ENCODE peak calls at places on chromosomes 6 and 20, in four cellular contexts. One of them, this sample, is unnamed.

GRCh38 chr6:26232950-26233607 is 131.9 kb upstream of the BTN3A2 start:
- DNase-seq in HepG2: no peak
- DNase-seq in WTC11: no peak
- DNase-seq in K562: no peak
- DNase-seq in this sample: peak

GRCh38 chr20:53291548-53291947 is 302.1 kb downstream of the ZNF217 start:
- DNase-seq in K562: peak
- DNase-seq in HepG2: peak
- DNase-seq in WTC11: peak
- DNase-seq in this sample: no peak

GRCh38 chr6:27078734-27079357 is 168.7 kb upstream of the PRSS16 start:
- DNase-seq in K562: peak
- DNase-seq in HepG2: peak
- DNase-seq in WTC11: peak
- DNase-seq in this sample: peak

GRCh38 chr20:19692100-19692499 is 66.0 kb upstream of the RIN2 start:
- DNase-seq in HepG2: no peak
- DNase-seq in K562: no peak
- DNase-seq in WTC11: no peak
- DNase-seq in this sample: no peak

GRCh38 chr20:25848222-25848621 is 151.6 kb upstream of the ZNF337 start:
- DNase-seq in K562: no peak
- DNase-seq in HepG2: no peak
- DNase-seq in WTC11: no peak
- DNase-seq in this sample: no peak

GRCh38 chr6:45206793-45207492 is 121.2 kb upstream of the RUNX2 start:
- DNase-seq in HepG2: peak
- DNase-seq in K562: no peak
- DNase-seq in WTC11: no peak
- DNase-seq in this sample: no peak

GRCh38 chr20:44083220-44083933 is 103.6 kb downstream of the JPH2 start:
- DNase-seq in WTC11: no peak
- DNase-seq in K562: no peak
- DNase-seq in HepG2: no peak
- DNase-seq in this sample: no peak

GRCh38 chr6:11423072-11423471 is 114.5 kb upstream of the TMEM170B start:
- DNase-seq in K562: no peak
- DNase-seq in WTC11: no peak
- DNase-seq in HepG2: no peak
- DNase-seq in this sample: no peak

GRCh38 chr6:99589290-99589672 is 17.4 kb upstream of the PRDM13 start:
- DNase-seq in K562: no peak
- DNase-seq in HepG2: no peak
- DNase-seq in WTC11: peak
- DNase-seq in this sample: no peak

GRCh38 chr6:27019651-27020552 is 227.6 kb upstream of the PRSS16 start:
- DNase-seq in WTC11: peak
- DNase-seq in HepG2: no peak
- DNase-seq in K562: peak
- DNase-seq in this sample: peak

GRCh38 chr6:24394061-24394460 is 8.7 kb upstream of the MRS2 start:
- DNase-seq in HepG2: no peak
- DNase-seq in WTC11: no peak
- DNase-seq in K562: no peak
- DNase-seq in this sample: no peak

GRCh38 chr6:50853924-50854323 is 35.3 kb downstream of the TFAP2B start:
- DNase-seq in K562: no peak
- DNase-seq in HepG2: no peak
- DNase-seq in WTC11: no peak
- DNase-seq in this sample: no peak

GRCh38 chr20:23237166-23237565 is 113.4 kb upstream of the NXT1 start:
- DNase-seq in HepG2: no peak
- DNase-seq in K562: no peak
- DNase-seq in WTC11: no peak
- DNase-seq in this sample: no peak

GRCh38 chr6:37646097-37646864 is 51.4 kb downstream of the MDGA1 start:
- DNase-seq in WTC11: no peak
- DNase-seq in HepG2: no peak
- DNase-seq in K562: no peak
- DNase-seq in this sample: no peak

GRCh38 chr6:34233867-34234266 is 2.8 kb upstream of the HMGA1 start:
- DNase-seq in K562: peak
- DNase-seq in WTC11: no peak
- DNase-seq in HepG2: no peak
- DNase-seq in this sample: no peak

GRCh38 chr6:158752613-158753012 is 66.6 kb downstream of the EZR start:
- DNase-seq in K562: no peak
- DNase-seq in HepG2: no peak
- DNase-seq in WTC11: no peak
- DNase-seq in this sample: no peak

GRCh38 chr6:10478187-10479040 is 42.7 kb upstream of the GCNT2 start:
- DNase-seq in WTC11: no peak
- DNase-seq in K562: peak
- DNase-seq in HepG2: peak
- DNase-seq in this sample: no peak

GRCh38 chr20:59788811-59789210 is 144.6 kb downstream of the SYCP2 start:
- DNase-seq in WTC11: no peak
- DNase-seq in HepG2: no peak
- DNase-seq in K562: no peak
- DNase-seq in this sample: no peak

GRCh38 chr6:38034269-38034914 is 214.9 kb downstream of the ZFAND3 start:
- DNase-seq in HepG2: peak
- DNase-seq in WTC11: no peak
- DNase-seq in K562: no peak
- DNase-seq in this sample: no peak

GRCh38 chr6:14767176-14767575 is 478.7 kb upstream of the JARID2 start:
- DNase-seq in HepG2: no peak
- DNase-seq in WTC11: no peak
- DNase-seq in K562: no peak
- DNase-seq in this sample: no peak

GRCh38 chr6:55445648-55446204 is 118.5 kb downstream of the GFRAL start:
- DNase-seq in K562: no peak
- DNase-seq in WTC11: no peak
- DNase-seq in HepG2: peak
- DNase-seq in this sample: peak

GRCh38 chr6:124753562-124753961 is 208.7 kb upstream of the RNF217 start:
- DNase-seq in HepG2: no peak
- DNase-seq in K562: no peak
- DNase-seq in WTC11: no peak
- DNase-seq in this sample: no peak

GRCh38 chr6:84588697-84589080 is 175.7 kb downstream of the TBX18 start:
- DNase-seq in HepG2: no peak
- DNase-seq in WTC11: no peak
- DNase-seq in K562: no peak
- DNase-seq in this sample: no peak

GRCh38 chr6:42890311-42891198 is 11.1 kb downstream of the RPL7L1 start:
- DNase-seq in HepG2: peak
- DNase-seq in WTC11: peak
- DNase-seq in K562: no peak
- DNase-seq in this sample: peak

GRCh38 chr6:164303092-164304007 is 888.8 kb downstream of the QKI start:
- DNase-seq in WTC11: no peak
- DNase-seq in K562: no peak
- DNase-seq in HepG2: no peak
- DNase-seq in this sample: no peak

GRCh38 chr6:15629487-15629886 is 33.3 kb downstream of the DTNBP1 start:
- DNase-seq in K562: no peak
- DNase-seq in HepG2: no peak
- DNase-seq in WTC11: no peak
- DNase-seq in this sample: no peak

GRCh38 chr6:156396791-156397418 is 380.3 kb upstream of the ARID1B start:
- DNase-seq in WTC11: peak
- DNase-seq in K562: no peak
- DNase-seq in HepG2: no peak
- DNase-seq in this sample: no peak

GRCh38 chr6:167778497-167779122 is 48.1 kb upstream of the AFDN start:
- DNase-seq in K562: no peak
- DNase-seq in WTC11: no peak
- DNase-seq in HepG2: no peak
- DNase-seq in this sample: no peak

GRCh38 chr6:21064716-21065340 is 528.7 kb upstream of the SOX4 start:
- DNase-seq in HepG2: no peak
- DNase-seq in K562: no peak
- DNase-seq in WTC11: no peak
- DNase-seq in this sample: no peak

GRCh38 chr6:3013901-3014674 is 14.4 kb downstream of the NQO2 start:
- DNase-seq in HepG2: no peak
- DNase-seq in WTC11: no peak
- DNase-seq in K562: peak
- DNase-seq in this sample: no peak

GRCh38 chr6:132227937-132228336 is 173.3 kb downstream of the MOXD1 start:
- DNase-seq in HepG2: no peak
- DNase-seq in WTC11: no peak
- DNase-seq in K562: no peak
- DNase-seq in this sample: no peak

GRCh38 chr20:48622421-48622820 is 205.4 kb downstream of the PREX1 start:
- DNase-seq in WTC11: no peak
- DNase-seq in K562: no peak
- DNase-seq in HepG2: no peak
- DNase-seq in this sample: no peak

GRCh38 chr20:48624315-48625020 is 203.3 kb downstream of the PREX1 start:
- DNase-seq in WTC11: no peak
- DNase-seq in HepG2: no peak
- DNase-seq in K562: no peak
- DNase-seq in this sample: no peak

GRCh38 chr20:48623176-48623905 is 204.5 kb downstream of the PREX1 start:
- DNase-seq in WTC11: no peak
- DNase-seq in K562: no peak
- DNase-seq in HepG2: no peak
- DNase-seq in this sample: no peak

GRCh38 chr20:48625136-48625900 is 202.5 kb downstream of the PREX1 start:
- DNase-seq in WTC11: no peak
- DNase-seq in K562: no peak
- DNase-seq in HepG2: no peak
- DNase-seq in this sample: no peak

GRCh38 chr20:48623906-48624265 is 203.9 kb downstream of the PREX1 start:
- DNase-seq in HepG2: no peak
- DNase-seq in WTC11: no peak
- DNase-seq in K562: no peak
- DNase-seq in this sample: no peak
- TF ChIP-seq ESRRA in HepG2: no peak
- TF ChIP-seq ESRRA in WTC11: no peak
- TF ChIP-seq ESRRA in K562: no peak
- TF ChIP-seq ESRRA in this sample: no peak

GRCh38 chr20:32984196-32984595 is 20.0 kb downstream of the SUN5 start:
- DNase-seq in HepG2: no peak
- DNase-seq in WTC11: no peak
- DNase-seq in K562: peak
- DNase-seq in this sample: no peak
- TF ChIP-seq ATF2 in HepG2: no peak
- TF ChIP-seq ATF2 in WTC11: no peak
- TF ChIP-seq ATF2 in K562: no peak
- TF ChIP-seq ATF2 in this sample: no peak

DNA sequence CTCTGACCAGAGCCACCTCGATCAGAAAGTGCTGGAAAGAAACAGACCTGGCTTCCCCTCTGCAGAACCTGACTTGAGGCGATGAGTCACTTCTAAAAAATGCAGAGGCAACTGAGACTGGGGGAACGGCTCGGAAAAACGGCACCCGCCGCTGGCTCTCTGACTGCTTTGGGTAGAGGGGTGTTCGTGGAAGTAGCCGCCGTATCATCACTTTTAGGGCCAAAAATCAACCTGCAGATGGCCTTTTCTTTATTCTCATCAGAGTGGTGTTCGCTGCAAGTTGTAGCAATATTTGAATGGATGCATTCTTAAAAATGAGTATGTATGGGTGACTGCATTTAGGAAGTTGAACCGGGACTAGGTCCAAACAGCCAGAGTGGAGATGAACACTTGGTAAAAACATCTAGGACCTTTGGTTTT is 807 bp downstream of the CAP2 start:
- DNase-seq in WTC11: peak
- DNase-seq in K562: no peak
- DNase-seq in HepG2: peak
- DNase-seq in this sample: no peak
- TF ChIP-seq ESRRA in WTC11: no peak
- TF ChIP-seq ESRRA in K562: no peak
- TF ChIP-seq ESRRA in HepG2: no peak
- TF ChIP-seq ESRRA in this sample: no peak

DNA sequence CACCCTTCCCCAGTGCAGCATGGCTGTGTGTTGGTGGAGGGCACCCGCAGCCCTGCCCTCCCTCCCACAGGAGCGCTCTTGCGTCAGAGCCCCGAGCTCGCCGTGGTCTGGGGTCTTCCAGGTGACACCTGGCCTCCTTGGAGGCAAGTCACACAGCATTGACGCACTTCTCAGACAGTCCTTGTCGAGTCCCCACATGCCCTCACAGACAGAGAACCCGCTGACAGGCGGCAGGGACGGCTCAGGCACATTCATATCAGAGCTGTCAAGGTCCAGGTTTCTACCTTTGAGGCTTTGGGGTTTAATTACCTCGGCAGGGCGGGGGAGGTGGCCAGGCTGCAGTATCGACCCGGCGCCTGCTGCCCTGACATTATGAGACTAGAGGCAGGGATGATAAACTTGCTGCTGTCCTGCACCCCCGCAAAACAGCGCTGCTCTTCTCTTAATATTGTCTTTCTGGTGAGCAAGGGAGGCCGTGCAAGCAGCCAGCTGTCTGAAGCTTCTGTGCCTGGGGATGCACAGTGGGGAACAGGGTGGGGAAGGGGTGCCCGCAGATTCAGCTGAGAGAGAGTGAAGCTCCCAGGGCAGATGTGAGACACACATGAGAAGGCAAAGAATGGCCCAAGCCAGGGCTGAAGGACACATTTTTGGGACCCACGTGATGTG is 4.7 kb downstream of the NPEPL1 start:
- DNase-seq in HepG2: no peak
- DNase-seq in K562: peak
- DNase-seq in WTC11: peak
- DNase-seq in this sample: no peak
- TF ChIP-seq ATF2 in HepG2: no peak
- TF ChIP-seq ATF2 in K562: no peak
- TF ChIP-seq ATF2 in WTC11: no peak
- TF ChIP-seq ATF2 in this sample: no peak

DNA sequence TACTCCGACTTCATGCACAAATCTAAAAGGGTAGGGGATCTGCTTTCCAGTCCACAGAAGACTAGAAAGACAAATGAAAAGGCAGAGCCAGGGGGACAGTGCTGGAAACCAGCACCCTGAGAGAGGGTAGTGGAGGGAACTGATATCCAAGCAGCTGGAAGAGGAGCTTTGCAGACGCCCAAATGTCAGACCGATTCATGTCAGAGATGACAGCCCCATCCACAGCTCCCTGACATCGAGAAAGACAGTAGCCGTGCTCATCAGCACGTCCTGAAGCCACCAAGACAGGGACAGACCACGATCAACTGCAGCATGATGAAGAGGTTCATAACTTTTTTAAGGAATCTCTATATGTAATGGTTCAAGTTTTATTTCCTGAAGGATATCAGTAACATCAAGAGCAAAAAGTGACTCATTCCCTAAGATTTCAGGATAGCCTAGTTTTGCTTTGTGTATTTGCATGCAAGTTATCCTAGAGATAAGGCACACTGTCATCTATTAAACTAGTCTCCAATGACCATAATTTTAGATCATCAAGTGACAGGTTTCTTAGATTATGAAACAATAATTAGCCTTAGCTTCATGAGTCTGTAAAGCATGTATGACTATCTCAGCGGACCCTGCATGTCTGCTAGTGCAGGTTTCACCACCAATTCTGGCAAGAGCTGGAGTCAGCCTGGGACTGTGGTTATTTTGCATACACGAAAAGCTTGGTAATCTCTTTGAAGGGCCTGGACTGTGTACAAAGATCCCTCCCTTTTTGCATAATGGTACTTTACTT is 43.0 kb downstream of the PRDM1 start:
- DNase-seq in K562: no peak
- DNase-seq in HepG2: no peak
- DNase-seq in WTC11: no peak
- DNase-seq in this sample: no peak
- TF ChIP-seq ESRRA in K562: no peak
- TF ChIP-seq ESRRA in HepG2: no peak
- TF ChIP-seq ESRRA in WTC11: no peak
- TF ChIP-seq ESRRA in this sample: no peak